ENCODE peak calls at places on chromosomes 16 and 17, in ten cellular contexts. S is GF-D8, I is fibroblast of the aortic adventitia, E is mammary epithelial cell, O is NCI-H146, K is HEK293T, W is GM19239, Q is nephron progenitor cell, D is NCI-H526 treated with DMSO at 0.1 percent for 48 hours, C is kidney tubule cell. L is an unnamed sample.

GRCh38 chr16:66894948-66895696 is 14.8 kb downstream of the PDP2 start:
- DNase-seq in S (peak; percentile 15), I (peak; percentile 83), E (peak; percentile 60), O (peak; percentile 47), K (peak; percentile 75), W (peak; percentile 46), Q (peak; percentile 64), D (peak; percentile 5), C (peak; percentile 79), L (peak; percentile 89)

GRCh38 chr16:50862818-50863672 is 121.2 kb downstream of the CYLD start:
- DNase-seq in S (no peak), I (no peak), E (no peak), O (peak; percentile 14), K (no peak), W (no peak), Q (no peak), D (no peak), C (no peak), L (no peak)

GRCh38 chr17:44345497-44346026 is 460 bp downstream of the GRN start:
- DNase-seq in S (peak; percentile 26), I (peak; percentile 59), E (peak; percentile 62), O (peak; percentile 74), K (peak; percentile 40), W (no peak), Q (peak; percentile 71), D (peak; percentile 64), C (peak; percentile 82), L (peak; percentile 82)

GRCh38 chr17:81968850-81969812 is 8.1 kb upstream of the NOTUM start:
- DNase-seq in S (no peak), I (no peak), E (no peak), O (no peak), K (no peak), W (no peak), Q (no peak), D (no peak), C (no peak), L (no peak)

GRCh38 chr17:61159415-61159814 is 240.2 kb upstream of the TBX2 start:
- DNase-seq in S (no peak), I (no peak), E (no peak), O (no peak), K (no peak), W (no peak), Q (no peak), D (no peak), C (peak; percentile 17), L (no peak)

GRCh38 chr16:10642964-10643363 is 51.8 kb downstream of the TEKT5 start:
- DNase-seq in S (no peak), I (no peak), E (no peak), O (no peak), K (no peak), W (no peak), Q (no peak), D (no peak), C (no peak), L (no peak)

GRCh38 chr16:69481901-69482341 is 57.5 kb downstream of the CYB5B start:
- DNase-seq in S (no peak), I (peak; percentile 93), E (peak; percentile 68), O (no peak), K (no peak), W (no peak), Q (no peak), D (no peak), C (no peak), L (peak; percentile 57)

GRCh38 chr16:65038125-65038524 is 83.7 kb downstream of the CDH11 start:
- DNase-seq in S (no peak), I (no peak), E (no peak), O (peak; percentile 17), K (no peak), W (no peak), Q (peak; percentile 10), D (no peak), C (no peak), L (no peak)

GRCh38 chr16:84194470-84195200 is 3.7 kb downstream of the ADAD2 start:
- DNase-seq in S (no peak), I (no peak), E (no peak), O (peak; percentile 89), K (no peak), W (peak; percentile 50), Q (no peak), D (no peak), C (no peak), L (no peak)

GRCh38 chr17:77790143-77790829 is 168.2 kb upstream of the TNRC6C start:
- DNase-seq in S (no peak), I (no peak), E (no peak), O (peak; percentile 41), K (no peak), W (no peak), Q (no peak), D (no peak), C (peak; percentile 29), L (no peak)

GRCh38 chr17:48036693-48037035 is 933 bp downstream of the COPZ2 start:
- DNase-seq in S (no peak), I (no peak), E (no peak), O (no peak), K (no peak), W (no peak), Q (no peak), D (no peak), C (no peak), L (no peak)

GRCh38 chr16:30637952-30638351 is 12.8 kb upstream of the PRR14 start:
- DNase-seq in S (peak; percentile 41), I (peak; percentile 42), E (peak; percentile 54), O (peak; percentile 71), K (peak; percentile 48), W (no peak), Q (no peak), D (no peak), C (peak; percentile 70), L (peak; percentile 48)

GRCh38 chr17:47844814-47845453 is 3.9 kb upstream of the SCRN2 start:
- DNase-seq in S (no peak), I (peak; percentile 34), E (no peak), O (no peak), K (no peak), W (no peak), Q (no peak), D (no peak), C (no peak), L (no peak)

GRCh38 chr16:55660776-55661175 is 5.0 kb downstream of the SLC6A2 start:
- DNase-seq in S (no peak), I (no peak), E (no peak), O (no peak), K (no peak), W (no peak), Q (no peak), D (no peak), C (no peak), L (no peak)

GRCh38 chr17:63402808-63403207 is 43.3 kb downstream of the CYB561 start:
- DNase-seq in S (no peak), I (peak; percentile 89), E (no peak), O (no peak), K (no peak), W (no peak), Q (no peak), D (no peak), C (no peak), L (peak; percentile 50)

L was measured in myocyte.